ENCODE peak calls at places on chromosomes 13 and 19, in eight cellular contexts. X, H, K, M, O, W, Q and R are unnamed samples.

GRCh38 chr19:33830264-33830663 is 33.6 kb downstream of the KCTD15 start:
- DNase-seq in X (no peak), H (no peak), K (no peak), M (no peak), O (no peak), W (no peak), Q (no peak), R (no peak)

GRCh38 chr13:105346141-105346766 is 1189.2 kb downstream of the EFNB2 start:
- DNase-seq in X (peak; percentile 85), H (peak; percentile 50), K (no peak), M (no peak), O (peak; percentile 52), W (no peak), Q (no peak), R (no peak)

GRCh38 chr13:30870049-30870884 is 35.8 kb upstream of the MEDAG start:
- DNase-seq in X (peak; percentile 100), H (peak; percentile 94), K (no peak), M (no peak), O (peak; percentile 99), W (no peak), Q (no peak), R (peak; percentile 33)

GRCh38 chr19:3538965-3539742 is at the start of gene TEKTIP1:
- DNase-seq in X (peak; percentile 32), H (no peak), K (no peak), M (no peak), O (no peak), W (no peak), Q (no peak), R (no peak)

GRCh38 chr19:56725829-56726424 is 54.4 kb upstream of the ZNF835 start:
- DNase-seq in X (peak; percentile 18), H (no peak), K (no peak), M (no peak), O (no peak), W (no peak), Q (no peak), R (no peak)

GRCh38 chr19:14182481-14182880 is 23.5 kb downstream of the ADGRL1 start:
- DNase-seq in X (no peak), H (no peak), K (no peak), M (no peak), O (no peak), W (no peak), Q (no peak), R (no peak)

GRCh38 chr19:54541712-54542111 is 31.9 kb upstream of the LILRA2 start:
- DNase-seq in X (no peak), H (no peak), K (peak; percentile 11), M (no peak), O (no peak), W (no peak), Q (no peak), R (no peak)

GRCh38 chr19:5142725-5143097 is 173.8 kb downstream of the KDM4B start:
- DNase-seq in X (no peak), H (no peak), K (no peak), M (no peak), O (no peak), W (no peak), Q (no peak), R (no peak)

GRCh38 chr19:50818859-50819472 is 4.6 kb downstream of the KLK1 start:
- DNase-seq in X (no peak), H (no peak), K (no peak), M (no peak), O (no peak), W (no peak), Q (no peak), R (no peak)

GRCh38 chr13:103788061-103788652 is 721.9 kb upstream of the SLC10A2 start:
- DNase-seq in X (peak; percentile 35), H (peak; percentile 9), K (peak; percentile 5), M (no peak), O (no peak), W (no peak), Q (no peak), R (no peak)

GRCh38 chr19:40716031-40716654 is 543 bp downstream of the COQ8B start:
- DNase-seq in X (peak; percentile 87), H (peak; percentile 80), K (no peak), M (no peak), O (peak; percentile 6), W (peak; percentile 75), Q (no peak), R (no peak)

GRCh38 chr19:46967578-46968018 is 52.0 kb upstream of the NPAS1 start:
- DNase-seq in X (no peak), H (peak; percentile 33), K (no peak), M (no peak), O (no peak), W (no peak), Q (no peak), R (no peak)

GRCh38 chr13:27712421-27712820 is 79.9 kb upstream of the GSX1 start:
- DNase-seq in X (peak; percentile 8), H (peak; percentile 6), K (no peak), M (no peak), O (no peak), W (no peak), Q (no peak), R (no peak)

GRCh38 chr13:39105110-39105509 is 66.9 kb downstream of the NHLRC3 start:
- DNase-seq in X (peak; percentile 10), H (no peak), K (no peak), M (no peak), O (no peak), W (no peak), Q (no peak), R (no peak)

GRCh38 chr19:6450166-6450565 is 9.4 kb downstream of the SLC25A23 start:
- DNase-seq in X (no peak), H (no peak), K (no peak), M (no peak), O (no peak), W (no peak), Q (no peak), R (no peak)

GRCh38 chr19:35742121-35742724 is at the start of gene IGFLR1:
- DNase-seq in X (no peak), H (no peak), K (peak; percentile 66), M (no peak), O (no peak), W (peak; percentile 85), Q (no peak), R (peak; percentile 49)

GRCh38 chr19:47158367-47158791 is 27.7 kb downstream of the SAE1 start:
- DNase-seq in X (no peak), H (no peak), K (no peak), M (no peak), O (no peak), W (no peak), Q (no peak), R (no peak)

GRCh38 chr13:106376411-106377112 is 158.9 kb downstream of the EFNB2 start:
- DNase-seq in X (peak; percentile 99), H (peak; percentile 86), K (peak; percentile 69), M (no peak), O (peak; percentile 67), W (no peak), Q (no peak), R (no peak)

GRCh38 chr13:32537580-32538233 is 888 bp downstream of the N4BP2L2 start:
- DNase-seq in X (peak; percentile 28), H (peak; percentile 8), K (no peak), M (no peak), O (no peak), W (peak; percentile 10), Q (peak; percentile 4), R (no peak)

GRCh38 chr19:48872884-48873475 is 759 bp downstream of the PPP1R15A start:
- DNase-seq in X (peak; percentile 97), H (peak; percentile 92), K (peak; percentile 87), M (peak; percentile 65), O (peak; percentile 89), W (peak; percentile 75), Q (no peak), R (peak; percentile 47)

GRCh38 chr13:97142452-97142851 is 79.7 kb upstream of the MBNL2 start:
- DNase-seq in X (peak; percentile 31), H (peak; percentile 74), K (no peak), M (no peak), O (no peak), W (no peak), Q (no peak), R (no peak)

GRCh38 chr13:37716395-37716794 is 117.8 kb upstream of the POSTN start:
- DNase-seq in X (peak; percentile 94), H (no peak), K (no peak), M (no peak), O (no peak), W (no peak), Q (no peak), R (no peak)